ENCODE peak calls at places on chromosome 18, in six cellular contexts. E, W, Y, O, S and I are unnamed samples.

GRCh38 chr18:22345733-22346132 is 72.0 kb downstream of the CTAGE1 start:
- DNase-seq in E (no peak), W (no peak), Y (no peak), O (no peak), S (no peak), I (no peak)

GRCh38 chr18:22073411-22073810 is 96.0 kb upstream of the GATA6 start:
- DNase-seq in E (no peak), W (no peak), Y (no peak), O (no peak), S (no peak), I (no peak)

GRCh38 chr18:45320724-45321123 is 294.6 kb upstream of the SLC14A2 start:
- DNase-seq in E (no peak), W (no peak), Y (no peak), O (no peak), S (no peak), I (no peak)

GRCh38 chr18:35515460-35516130 is 17.8 kb upstream of the INO80C start:
- DNase-seq in E (peak; percentile 75), W (no peak), Y (no peak), O (no peak), S (no peak), I (no peak)

GRCh38 chr18:49094979-49095632 is 144.3 kb upstream of the SMAD7 start:
- DNase-seq in E (no peak), W (no peak), Y (no peak), O (no peak), S (no peak), I (no peak)

GRCh38 chr18:3262234-3263171 is 570 bp downstream of the MYL12B start:
- DNase-seq in E (no peak), W (no peak), Y (no peak), O (no peak), S (no peak), I (no peak)

GRCh38 chr18:69265661-69266060 is 135.0 kb upstream of the DOK6 start:
- DNase-seq in E (no peak), W (no peak), Y (no peak), O (no peak), S (no peak), I (no peak)

GRCh38 chr18:39742015-39742466 is 2176.4 kb upstream of the CELF4 start:
- DNase-seq in E (no peak), W (no peak), Y (no peak), O (no peak), S (no peak), I (no peak)

GRCh38 chr18:79921984-79922965 is 29.2 kb downstream of the SLC66A2 start:
- DNase-seq in E (peak; percentile 40), W (no peak), Y (no peak), O (no peak), S (no peak), I (peak; percentile 11)

GRCh38 chr18:9647496-9648323 is 33.4 kb upstream of the PPP4R1 start:
- DNase-seq in E (no peak), W (no peak), Y (no peak), O (no peak), S (no peak), I (no peak)

GRCh38 chr18:70998490-70998889 is 709.6 kb downstream of the SOCS6 start:
- DNase-seq in E (no peak), W (no peak), Y (no peak), O (peak; percentile 47), S (no peak), I (no peak)

GRCh38 chr18:6960124-6960523 is 157.5 kb downstream of the LAMA1 start:
- DNase-seq in E (no peak), W (no peak), Y (no peak), O (no peak), S (no peak), I (no peak)

GRCh38 chr18:8423051-8423558 is 186.1 kb upstream of the RAB12 start:
- DNase-seq in E (no peak), W (no peak), Y (no peak), O (no peak), S (no peak), I (no peak)

GRCh38 chr18:25921677-25922421 is 168.6 kb downstream of the SS18 start:
- DNase-seq in E (no peak), W (peak; percentile 3), Y (peak; percentile 76), O (peak; percentile 39), S (no peak), I (no peak)

GRCh38 chr18:78603102-78603501 is 376.5 kb upstream of the SALL3 start:
- DNase-seq in E (peak; percentile 68), W (no peak), Y (no peak), O (no peak), S (no peak), I (no peak)

GRCh38 chr18:24023185-24023814 is 8.7 kb downstream of the TTC39C start:
- DNase-seq in E (no peak), W (no peak), Y (no peak), O (peak; percentile 53), S (no peak), I (no peak)

GRCh38 chr18:23284629-23285028 is 149.3 kb downstream of the CABLES1 start:
- DNase-seq in E (no peak), W (no peak), Y (no peak), O (no peak), S (no peak), I (no peak)

GRCh38 chr18:76547306-76547705 is 52.3 kb upstream of the ZNF516 start:
- DNase-seq in E (peak; percentile 32), W (no peak), Y (no peak), O (no peak), S (no peak), I (no peak)

GRCh38 chr18:25518716-25519053 is 166.7 kb upstream of the ZNF521 start:
- DNase-seq in E (no peak), W (no peak), Y (peak; percentile 23), O (no peak), S (no peak), I (no peak)

GRCh38 chr18:7021994-7022840 is 95.4 kb downstream of the LAMA1 start:
- DNase-seq in E (no peak), W (no peak), Y (no peak), O (peak; percentile 4), S (no peak), I (no peak)

GRCh38 chr18:26919656-26920055 is 54.1 kb upstream of the AQP4 start:
- DNase-seq in E (no peak), W (no peak), Y (no peak), O (no peak), S (no peak), I (no peak)

GRCh38 chr18:2293109-2293839 is 278.0 kb downstream of the METTL4 start:
- DNase-seq in E (no peak), W (no peak), Y (no peak), O (no peak), S (no peak), I (no peak)

GRCh38 chr18:62182220-62182619 is 4.6 kb downstream of the PIGN start:
- DNase-seq in E (no peak), W (no peak), Y (no peak), O (no peak), S (no peak), I (no peak)

GRCh38 chr18:62189208-62189607 is 2.2 kb downstream of the RELCH start:
- DNase-seq in E (no peak), W (no peak), Y (no peak), O (no peak), S (no peak), I (no peak)

GRCh38 chr18:62186656-62187542 is at the start of the genes PIGN and RELCH:
- DNase-seq in E (peak; percentile 98), W (peak; percentile 84), Y (peak; percentile 97), O (peak; percentile 99), S (peak; percentile 94), I (peak; percentile 85)

GRCh38 chr18:62183578-62184195 is 3.2 kb downstream of the PIGN start:
- DNase-seq in E (no peak), W (peak; percentile 29), Y (peak; percentile 25), O (peak; percentile 60), S (no peak), I (no peak)

GRCh38 chr18:62187543-62188378 is 706 bp downstream of the RELCH start:
- DNase-seq in E (no peak), W (no peak), Y (peak; percentile 19), O (peak; percentile 64), S (peak; percentile 86), I (peak; percentile 25)
- TF ChIP-seq CTCF in E (peak; percentile 30), W (peak; percentile 24), Y (peak; percentile 4), O (peak; percentile 27), S (no peak), I (peak; percentile 16)

DNA sequence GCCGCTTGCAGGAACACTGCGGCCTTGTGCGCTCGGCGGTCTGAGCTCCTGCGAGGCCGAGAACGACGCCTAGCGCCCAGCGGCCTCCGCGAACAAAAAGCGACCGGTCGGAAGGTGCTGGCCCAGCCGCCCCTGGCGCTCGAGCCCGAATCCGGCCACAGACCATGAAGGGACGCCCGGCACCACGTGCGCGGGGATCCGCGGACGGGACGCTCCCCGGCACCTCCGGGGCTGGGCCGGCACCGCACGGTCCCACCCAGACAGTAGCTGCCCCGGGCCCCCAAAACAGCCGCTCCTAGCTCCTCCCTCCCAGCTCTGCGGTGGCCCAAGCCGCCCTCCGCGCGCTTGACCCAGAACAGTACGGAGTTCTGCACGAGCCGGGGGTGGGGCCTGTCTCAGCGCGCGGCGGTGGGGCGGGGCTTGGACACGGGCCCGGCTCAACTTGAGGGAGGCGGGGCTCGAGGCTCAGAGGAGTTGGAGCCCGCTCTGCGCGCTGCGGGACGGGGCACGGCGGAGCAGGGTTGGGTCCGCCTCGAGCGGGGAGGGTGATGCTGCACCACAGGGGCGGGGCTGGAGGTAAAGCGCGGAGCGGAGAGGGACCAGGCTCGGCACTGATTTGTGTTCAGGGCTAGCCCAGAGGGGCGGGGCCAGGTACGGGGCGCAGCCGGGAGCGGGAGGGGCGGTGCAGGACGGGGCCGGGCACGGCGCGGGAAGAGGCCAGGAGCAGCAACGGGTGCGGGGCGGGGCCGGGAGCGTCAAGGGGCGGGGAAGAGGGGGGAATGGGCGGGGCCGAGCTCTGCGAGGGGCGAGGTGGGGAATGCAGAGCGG is 538 bp upstream of the IMPA2 start:
- DNase-seq in E (peak; percentile 98), W (peak; percentile 98), Y (peak; percentile 96), O (peak; percentile 99), S (peak; percentile 100), I (peak; percentile 81)
- TF ChIP-seq CTCF in E (no peak), W (no peak), Y (peak; percentile 17), O (no peak), S (no peak), I (no peak)

DNA sequence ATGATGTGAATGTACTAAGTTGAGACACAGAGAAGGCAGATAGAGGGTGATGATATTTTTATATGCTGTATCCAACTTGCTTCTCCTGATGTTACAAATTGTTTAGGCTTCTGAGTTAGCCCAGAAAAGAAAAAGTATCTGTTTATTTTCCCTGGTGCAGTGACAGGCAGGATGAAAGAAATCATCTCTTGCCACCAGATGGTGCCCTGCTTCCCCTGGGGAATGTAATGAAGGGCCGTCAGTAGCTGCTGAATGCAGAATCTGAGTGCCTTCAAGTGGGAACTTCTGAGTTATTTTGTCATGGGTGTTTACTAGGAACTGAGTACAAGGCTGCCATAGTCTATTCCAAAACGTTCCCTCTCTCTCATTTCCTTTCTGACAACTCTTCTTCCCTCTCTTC is 525.6 kb downstream of the MBD2 start:
- DNase-seq in E (no peak), W (peak; percentile 29), Y (peak; percentile 22), O (peak; percentile 68), S (no peak), I (no peak)
- TF ChIP-seq CTCF in E (peak; percentile 50), W (peak; percentile 76), Y (peak; percentile 39), O (peak; percentile 84), S (peak; percentile 20), I (no peak)

DNA sequence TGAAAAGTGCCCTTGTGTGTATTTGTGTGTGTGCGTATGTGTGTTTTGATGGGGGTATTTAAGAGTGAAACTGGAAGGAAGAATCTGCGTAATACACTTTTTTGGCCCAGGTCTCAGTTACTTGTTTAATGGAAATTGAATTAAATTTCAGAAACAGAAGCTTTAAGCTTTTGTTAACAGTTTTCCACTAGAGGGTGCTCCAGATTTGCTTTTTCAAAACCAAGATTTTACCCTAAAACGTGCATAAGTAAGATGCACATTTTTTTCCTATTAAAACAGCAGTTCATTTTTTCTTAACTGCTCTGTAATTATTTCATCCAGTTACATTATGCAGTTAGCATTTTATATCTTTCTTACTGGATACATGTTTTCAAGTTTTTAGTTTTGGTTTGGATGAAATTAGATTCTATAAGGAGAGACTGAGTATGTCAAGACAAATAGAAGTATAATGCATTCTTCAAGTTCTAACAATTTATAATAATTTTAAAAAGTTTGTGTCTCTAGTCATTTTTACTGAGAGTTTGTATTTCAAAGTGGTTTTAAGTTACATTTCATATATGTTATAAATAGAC is 97.2 kb downstream of the PIK3C3 start:
- DNase-seq in E (no peak), W (no peak), Y (no peak), O (peak; percentile 1), S (no peak), I (no peak)
- TF ChIP-seq CTCF in E (peak; percentile 65), W (peak; percentile 52), Y (peak; percentile 41), O (peak; percentile 56), S (no peak), I (no peak)